ENCODE peak calls at places on chromosome 9, in eight cellular contexts. W is lower leg skin, D is AG10803, P is GM12864, S is epithelial cell of esophagus, C is fibroblast of lung, J is ovary, A is astrocyte of the spinal cord. U is an unnamed sample.

GRCh38 chr9:93871286-93871685 is 83.9 kb downstream of the BARX1 start:
- DNase-seq in W (no peak), D (no peak), P (no peak), S (no peak), C (no peak), J (no peak), A (no peak), U (no peak)

GRCh38 chr9:77534376-77535057 is 113.6 kb downstream of the GNA14 start:
- DNase-seq in W (no peak), D (no peak), P (no peak), S (no peak), C (no peak), J (no peak), A (no peak), U (no peak)

GRCh38 chr9:124658165-124659017 is 112.7 kb downstream of the NR6A1 start:
- DNase-seq in W (peak; percentile 65), D (peak; percentile 98), P (peak; percentile 59), S (peak; percentile 96), C (peak; percentile 94), J (peak; percentile 32), A (peak; percentile 97), U (peak; percentile 95)

GRCh38 chr9:128020692-128021091 is 39.9 kb upstream of the EEIG1 start:
- DNase-seq in W (no peak), D (no peak), P (no peak), S (no peak), C (no peak), J (no peak), A (no peak), U (no peak)

GRCh38 chr9:79542735-79543504 is 28.8 kb upstream of the TLE4 start:
- DNase-seq in W (no peak), D (no peak), P (no peak), S (no peak), C (no peak), J (no peak), A (no peak), U (no peak)

GRCh38 chr9:122228191-122228905 is 409 bp downstream of the LHX6 start:
- DNase-seq in W (no peak), D (no peak), P (no peak), S (no peak), C (no peak), J (no peak), A (no peak), U (no peak)

GRCh38 chr9:82961504-82962125 is 101.3 kb downstream of the RASEF start:
- DNase-seq in W (peak; percentile 55), D (peak; percentile 63), P (peak; percentile 24), S (peak; percentile 85), C (peak; percentile 79), J (peak; percentile 55), A (peak; percentile 74), U (peak; percentile 18)

GRCh38 chr9:31119882-31120481 is 1264.5 kb upstream of the ACO1 start:
- DNase-seq in W (no peak), D (no peak), P (no peak), S (peak; percentile 69), C (peak; percentile 51), J (peak; percentile 19), A (peak; percentile 55), U (no peak)

GRCh38 chr9:34759432-34760134 is 49.6 kb upstream of the CCL21 start:
- DNase-seq in W (no peak), D (no peak), P (no peak), S (no peak), C (no peak), J (no peak), A (no peak), U (no peak)

GRCh38 chr9:89602978-89603628 is 1.7 kb upstream of the GADD45G start:
- DNase-seq in W (peak; percentile 89), D (peak; percentile 69), P (peak; percentile 57), S (peak; percentile 89), C (peak; percentile 82), J (peak; percentile 91), A (peak; percentile 82), U (peak; percentile 21)

GRCh38 chr9:107005201-107005600 is 142.2 kb downstream of the ZNF462 start:
- DNase-seq in W (no peak), D (no peak), P (no peak), S (no peak), C (no peak), J (no peak), A (no peak), U (no peak)

GRCh38 chr9:125541840-125542243 is 165.2 kb downstream of the MAPKAP1 start:
- DNase-seq in W (no peak), D (peak; percentile 62), P (no peak), S (no peak), C (no peak), J (no peak), A (peak; percentile 36), U (no peak)

GRCh38 chr9:2017459-2018161 is 2.5 kb downstream of the SMARCA2 start:
- DNase-seq in W (peak; percentile 77), D (peak; percentile 90), P (peak; percentile 65), S (peak; percentile 70), C (peak; percentile 80), J (peak; percentile 75), A (peak; percentile 74), U (no peak)

GRCh38 chr9:86660146-86660545 is 287.2 kb downstream of the GAS1 start:
- DNase-seq in W (no peak), D (peak; percentile 96), P (no peak), S (peak; percentile 19), C (peak; percentile 77), J (no peak), A (peak; percentile 77), U (peak; percentile 78)

GRCh38 chr9:88991066-88992030 is at the start of gene S1PR3:
- DNase-seq in W (no peak), D (peak; percentile 15), P (no peak), S (peak; percentile 43), C (peak; percentile 60), J (peak; percentile 39), A (peak; percentile 46), U (no peak)

GRCh38 chr9:35431467-35431866 is 58.4 kb upstream of the RUSC2 start:
- DNase-seq in W (no peak), D (no peak), P (no peak), S (peak; percentile 31), C (no peak), J (no peak), A (no peak), U (no peak)

GRCh38 chr9:115730845-115731244 is 422.7 kb upstream of the PAPPA start:
- DNase-seq in W (no peak), D (no peak), P (no peak), S (no peak), C (no peak), J (no peak), A (no peak), U (peak; percentile 46)

GRCh38 chr9:127452481-127453092 is 1.3 kb downstream of the LRSAM1 start:
- DNase-seq in W (peak; percentile 36), D (peak; percentile 35), P (no peak), S (no peak), C (peak; percentile 43), J (peak; percentile 55), A (peak; percentile 8), U (no peak)

GRCh38 chr9:93132946-93133640 is 958 bp downstream of the NINJ1 start:
- DNase-seq in W (no peak), D (no peak), P (no peak), S (peak; percentile 28), C (peak; percentile 32), J (peak; percentile 56), A (no peak), U (no peak)

GRCh38 chr9:113375057-113376023 is 1.4 kb downstream of the HDHD3 start:
- DNase-seq in W (no peak), D (no peak), P (no peak), S (peak; percentile 47), C (no peak), J (no peak), A (no peak), U (no peak)

GRCh38 chr9:81389569-81389993 is 299.8 kb downstream of the TLE1 start:
- DNase-seq in W (peak; percentile 52), D (peak; percentile 98), P (no peak), S (peak; percentile 97), C (peak; percentile 94), J (peak; percentile 19), A (peak; percentile 97), U (peak; percentile 97)

DNA sequence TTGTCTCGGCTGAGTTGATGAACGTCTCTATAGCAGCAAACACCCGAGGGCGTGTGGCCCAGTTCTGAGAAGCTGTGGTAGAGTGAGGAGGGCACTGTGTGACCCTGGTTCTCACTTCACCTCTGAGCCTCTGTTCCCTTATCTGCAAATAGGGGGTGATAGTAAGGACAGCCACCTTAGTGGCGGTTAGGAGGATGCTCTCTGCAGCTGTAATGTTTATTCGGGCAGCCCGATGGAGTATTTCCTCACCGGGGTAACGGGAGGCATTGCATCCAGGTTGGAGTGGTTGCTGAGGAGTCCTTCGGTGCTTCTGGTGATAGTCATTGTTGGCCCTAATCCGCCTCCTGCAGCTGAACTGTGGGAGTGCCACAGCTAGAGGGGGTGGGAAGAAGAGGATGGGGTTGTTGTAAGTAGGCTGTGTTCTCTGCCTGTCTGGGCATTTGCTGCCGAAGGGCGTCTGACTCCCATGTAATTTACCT is 13.9 kb downstream of the PRRC2B start:
- DNase-seq in W (no peak), D (peak; percentile 52), P (no peak), S (peak; percentile 73), C (no peak), J (peak; percentile 58), A (peak; percentile 60), U (no peak)
- H3K4me3 ChIP-seq in W (no peak overlapping the region), D (peak overlapping the region; percentile 4), P (no peak overlapping the region), S (no peak overlapping the region), C (peak overlapping the region; percentile 34), J (no peak overlapping the region), A (no peak overlapping the region), U (no peak overlapping the region)

GRCh38 chr9:5511935-5512580 is 1.7 kb downstream of the PDCD1LG2 start:
- DNase-seq in W (no peak), D (no peak), P (no peak), S (peak; percentile 43), C (peak; percentile 11), J (no peak), A (no peak), U (no peak)
- H3K4me3 ChIP-seq in W (no peak overlapping the region), D (peak overlapping the region; percentile 63), P (peak overlapping the region; percentile 46), S (no peak overlapping the region), C (peak overlapping the region; percentile 27), J (no peak overlapping the region), A (peak overlapping the region; percentile 25), U (peak overlapping the region; percentile 47)

DNA sequence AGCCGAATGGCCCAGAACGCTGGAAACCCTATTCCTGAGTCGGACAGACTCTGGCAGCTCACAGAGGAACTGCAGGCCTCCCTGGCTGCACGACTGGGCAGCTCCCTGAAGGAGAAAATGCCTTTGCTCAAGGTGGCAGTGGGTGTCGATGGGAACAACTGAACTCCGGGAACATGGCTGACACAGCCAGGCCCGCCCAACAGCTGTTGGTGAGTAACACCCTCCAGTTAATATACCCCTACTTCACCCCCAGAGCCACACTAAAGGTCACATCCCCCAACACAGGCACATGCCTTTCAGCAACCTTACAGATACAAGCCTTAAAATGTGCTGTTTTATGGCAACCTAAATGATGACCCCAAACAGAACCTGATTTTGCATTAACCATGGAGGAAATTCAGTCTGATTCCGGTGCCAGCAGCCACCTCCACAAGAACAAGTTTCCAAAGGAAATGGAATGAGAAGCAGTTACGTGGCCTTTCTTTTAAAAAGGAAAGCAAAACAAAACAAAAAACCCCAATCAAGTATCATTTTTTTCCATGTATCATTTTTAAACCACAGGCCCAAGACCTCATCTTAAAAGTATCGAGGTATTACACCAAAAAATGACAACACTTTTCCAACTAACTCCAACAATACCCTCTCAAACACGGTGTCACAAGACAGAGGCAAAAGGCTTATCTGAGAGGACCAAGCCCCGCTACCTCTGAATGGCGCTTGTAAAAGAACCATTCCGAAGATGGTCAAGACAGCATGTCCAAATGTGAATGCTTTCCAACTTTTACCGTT is 3.1 kb downstream of the KLF9 start:
- DNase-seq in W (peak; percentile 70), D (peak; percentile 84), P (no peak), S (peak; percentile 60), C (peak; percentile 89), J (peak; percentile 77), A (peak; percentile 78), U (peak; percentile 52)
- H3K4me3 ChIP-seq in W (peak overlapping the region; percentile 99), D (peak overlapping the region; percentile 99), P (peak overlapping the region; percentile 59), S (peak overlapping the region; percentile 97), C (peak overlapping the region; percentile 64), J (peak overlapping the region; percentile 97), A (peak overlapping the region; percentile 99), U (peak overlapping the region; percentile 94)

GRCh38 chr9:132942541-132943182 is 1.8 kb downstream of the TSC1 start:
- DNase-seq in W (no peak), D (peak; percentile 16), P (no peak), S (peak; percentile 18), C (peak; percentile 32), J (no peak), A (no peak), U (no peak)
- H3K4me3 ChIP-seq in W (no peak overlapping the region), D (no peak overlapping the region), P (peak overlapping the region; percentile 20), S (peak overlapping the region; percentile 96), C (peak overlapping the region; percentile 93), J (no peak overlapping the region), A (no peak overlapping the region), U (no peak overlapping the region)